ENCODE peak calls at places on chromosomes 7 and 10, in nine cellular contexts. K is CD4-positive, alpha-beta T cell; D is epithelial cell of esophagus; J is endothelial cell; E is GM10248; R is HFF-Myc; X is thoracic aorta; I is AG04449; C is ovary. F is an unnamed sample.

GRCh38 chr10:6411424-6411823 is 168.7 kb downstream of the PRKCQ start:
- DNase-seq in J (no peak), K (no peak), E (no peak), D (no peak), X (no peak), R (no peak), C (no peak), I (no peak), F (no peak)

GRCh38 chr7:92761391-92762098 is 74.8 kb downstream of the CDK6 start:
- DNase-seq in R (no peak), C (no peak), E (no peak), J (no peak), I (no peak), X (no peak), D (no peak), K (no peak), F (no peak)

GRCh38 chr7:38300175-38300574 is 26.7 kb upstream of the TARP start:
- DNase-seq in C (no peak), J (no peak), K (no peak), I (no peak), E (no peak), X (no peak), R (no peak), D (no peak), F (no peak)

GRCh38 chr10:104387130-104387888 is 33.7 kb downstream of the CFAP58 start:
- DNase-seq in R (no peak), J (no peak), C (no peak), K (no peak), E (no peak), I (no peak), X (no peak), D (peak; percentile 10), F (no peak)

GRCh38 chr10:62076872-62077271 is 175.4 kb downstream of the ARID5B start:
- DNase-seq in J (no peak), D (peak; percentile 95), K (no peak), C (no peak), I (peak; percentile 56), E (no peak), X (no peak), R (no peak), F (no peak)

GRCh38 chr10:2731940-2732339 is 335.4 kb upstream of the PFKP start:
- DNase-seq in I (no peak), C (no peak), D (no peak), K (no peak), J (no peak), E (no peak), X (no peak), R (no peak), F (no peak)

GRCh38 chr7:157594306-157594705 is 257.5 kb downstream of the DNAJB6 start:
- DNase-seq in K (no peak), X (no peak), D (no peak), I (no peak), E (no peak), R (no peak), J (no peak), C (no peak), F (no peak)

GRCh38 chr10:109894516-109894915 is 28.8 kb downstream of the XPNPEP1 start:
- DNase-seq in I (no peak), X (peak; percentile 31), R (no peak), D (peak; percentile 95), J (no peak), K (no peak), C (peak; percentile 68), E (no peak), F (no peak)

DNA sequence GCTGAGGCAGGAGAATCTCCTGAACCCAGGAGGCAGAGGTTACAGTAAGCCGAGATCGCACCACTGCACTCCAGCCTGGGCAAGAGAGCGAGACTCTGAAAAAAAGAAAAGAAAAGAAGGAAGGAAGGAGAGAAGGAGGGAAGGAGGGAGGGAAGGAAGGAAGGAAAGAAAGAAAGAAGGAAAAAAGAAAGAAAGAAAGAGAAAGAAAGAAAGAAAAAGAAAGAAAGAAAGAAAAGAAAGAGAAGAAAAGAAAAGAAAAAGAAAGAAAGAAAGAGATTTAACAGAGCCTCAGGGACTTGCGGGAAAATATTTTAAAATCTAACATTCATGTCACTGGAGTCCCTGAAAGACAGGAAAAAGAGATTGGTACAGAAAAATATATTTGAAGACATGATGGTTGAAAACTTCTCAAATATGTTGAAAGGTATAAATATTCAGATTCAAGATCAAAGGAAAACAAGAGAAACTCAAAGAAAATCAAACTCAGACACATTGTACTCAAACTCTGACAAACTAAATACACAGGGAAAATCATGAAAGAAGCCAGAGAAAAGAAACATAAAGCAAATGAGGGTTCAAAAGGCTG is 25.3 kb upstream of the DNAAF5 start:
- DNase-seq in J (no peak), C (no peak), E (no peak), R (no peak), X (no peak), K (no peak), D (no peak), I (no peak), F (no peak)
- TF ChIP-seq CTCF in J (no peak), C (no peak), E (no peak), R (no peak), X (no peak), K (no peak), D (no peak), I (no peak), F (no peak)

GRCh38 chr7:128350708-128351295 is 7.1 kb upstream of the RBM28 start:
- DNase-seq in J (no peak), I (no peak), C (no peak), D (no peak), E (no peak), R (no peak), X (no peak), K (no peak), F (no peak)

GRCh38 chr7:128353189-128353588 is 8.3 kb downstream of the PRRT4 start:
- DNase-seq in I (no peak), D (no peak), E (no peak), C (no peak), K (no peak), X (no peak), R (no peak), J (no peak), F (no peak)

GRCh38 chr7:128352636-128353035 is 8.9 kb downstream of the PRRT4 start:
- DNase-seq in K (no peak), X (no peak), C (no peak), R (no peak), E (no peak), I (no peak), D (no peak), J (no peak), F (no peak)

GRCh38 chr7:128351296-128352123 is 7.8 kb upstream of the RBM28 start:
- DNase-seq in R (no peak), E (no peak), C (no peak), D (no peak), X (no peak), J (no peak), K (no peak), I (no peak), F (no peak)

GRCh38 chr7:128352138-128352537 is 8.4 kb upstream of the RBM28 start:
- DNase-seq in J (peak; percentile 82), K (peak; percentile 15), D (peak; percentile 59), X (no peak), E (no peak), R (no peak), C (peak; percentile 62), I (no peak), F (peak; percentile 48)
- TF ChIP-seq CTCF in J (peak; percentile 62), K (peak; percentile 24), D (peak; percentile 30), X (peak; percentile 63), E (no peak), R (peak; percentile 52), C (no peak), I (peak; percentile 64), F (peak; percentile 64)

GRCh38 chr7:132441935-132442334 is 134.3 kb downstream of the PLXNA4 start:
- DNase-seq in J (no peak), E (no peak), D (no peak), R (no peak), I (no peak), X (no peak), C (no peak), K (no peak), F (no peak)

GRCh38 chr7:132446265-132446664 is 130.0 kb downstream of the PLXNA4 start:
- DNase-seq in R (no peak), D (no peak), X (no peak), J (no peak), K (no peak), E (no peak), C (no peak), I (no peak), F (no peak)

GRCh38 chr7:132440126-132440525 is 136.1 kb downstream of the PLXNA4 start:
- DNase-seq in J (no peak), I (no peak), R (no peak), K (no peak), C (no peak), X (no peak), E (no peak), D (no peak), F (no peak)

GRCh38 chr7:132446666-132447217 is 129.5 kb downstream of the PLXNA4 start:
- DNase-seq in X (no peak), K (no peak), R (no peak), I (no peak), J (no peak), D (no peak), E (no peak), C (no peak), F (no peak)

DNA sequence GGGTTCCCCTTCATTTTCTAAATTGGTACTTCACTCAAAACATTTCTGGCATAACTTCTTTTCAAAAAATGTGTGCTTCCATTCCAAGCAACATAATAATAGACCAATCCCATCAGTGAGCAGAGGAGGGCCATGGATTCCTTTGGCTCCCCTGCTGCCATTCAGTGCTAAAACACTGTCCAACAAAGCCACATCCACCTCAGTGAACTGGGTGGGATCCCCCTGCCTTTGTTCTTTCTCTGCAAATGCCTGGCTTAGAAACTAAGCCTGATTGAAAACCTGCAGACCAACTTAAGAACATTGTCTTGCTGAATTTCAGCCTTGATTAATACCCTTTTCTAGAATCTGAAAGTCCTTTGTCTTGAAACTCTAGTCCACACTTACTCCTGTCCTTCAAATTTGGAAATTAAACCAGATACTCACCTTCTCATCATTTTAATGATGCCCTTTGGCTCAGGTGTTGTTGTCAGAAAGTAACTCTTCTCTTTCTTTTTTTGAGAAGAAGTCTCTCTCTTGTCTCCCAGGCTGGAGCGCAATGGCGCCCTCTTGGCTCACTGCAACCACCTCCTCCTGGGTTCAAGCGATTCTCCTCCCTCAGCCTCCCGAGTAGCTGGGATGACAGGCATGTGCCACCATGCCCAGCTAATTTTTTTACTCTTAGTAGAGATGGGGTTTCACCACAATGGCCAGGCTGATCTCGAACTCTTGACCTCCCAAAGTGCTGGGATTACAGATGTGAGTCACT is 132.3 kb downstream of the PLXNA4 start:
- DNase-seq in X (no peak), D (no peak), E (no peak), I (no peak), J (no peak), C (no peak), R (no peak), K (no peak), F (no peak)
- TF ChIP-seq CTCF in X (no peak), D (no peak), E (no peak), I (no peak), J (no peak), C (no peak), R (no peak), K (no peak), F (no peak)

GRCh38 chr7:27183682-27184341 is 1.2 kb downstream of the HOXA11 start:
- DNase-seq in D (no peak), R (no peak), C (no peak), J (no peak), K (no peak), E (no peak), I (no peak), X (no peak), F (no peak)

GRCh38 chr7:27184342-27185012 is 555 bp downstream of the HOXA11 start:
- DNase-seq in X (no peak), J (no peak), R (no peak), C (peak; percentile 21), D (peak; percentile 36), I (no peak), K (peak; percentile 19), E (no peak), F (no peak)

GRCh38 chr7:27186450-27187157 is 1.6 kb upstream of the HOXA11 start:
- DNase-seq in I (no peak), R (no peak), E (no peak), J (no peak), K (no peak), X (no peak), D (no peak), C (no peak), F (no peak)

GRCh38 chr7:27185708-27186449 is 847 bp upstream of the HOXA11 start:
- DNase-seq in D (no peak), K (peak; percentile 7), C (no peak), I (no peak), R (no peak), E (no peak), J (no peak), X (no peak), F (no peak)

DNA sequence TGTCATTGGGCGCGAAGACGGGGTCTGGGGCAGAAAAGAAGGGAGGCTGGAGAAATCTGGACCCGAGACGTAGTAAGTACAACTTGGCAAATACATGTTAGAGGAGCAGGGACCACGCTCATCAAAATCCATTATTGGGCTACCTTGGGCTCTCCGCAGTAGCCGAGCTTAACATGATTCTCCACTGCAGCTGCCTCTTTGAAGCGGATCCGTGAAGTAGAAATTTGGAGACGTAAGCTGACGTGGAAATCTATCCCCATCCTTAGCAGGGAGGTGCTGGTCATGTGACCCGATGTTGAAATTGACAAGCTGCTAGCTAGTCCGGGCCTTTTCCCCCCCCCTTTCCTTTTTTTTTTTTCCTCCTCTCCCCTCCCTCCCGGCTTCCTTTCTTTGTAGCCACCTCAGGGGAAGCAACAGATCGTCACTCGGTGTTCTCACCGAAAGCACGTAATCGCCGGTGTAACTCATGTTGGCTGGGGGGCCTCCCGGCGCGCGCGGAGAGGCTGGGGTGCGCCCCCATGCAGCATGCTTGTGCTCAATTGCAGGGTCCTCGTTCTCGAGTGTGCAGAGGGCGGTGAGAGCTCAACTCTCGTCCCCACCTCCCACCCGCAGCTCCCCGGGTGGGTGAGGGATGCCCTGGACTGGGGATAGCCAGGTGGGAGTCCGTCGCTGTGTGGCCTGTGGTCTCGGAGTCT is at the start of gene HOXA11:
- DNase-seq in R (peak; percentile 98), D (peak; percentile 44), E (no peak), J (no peak), C (no peak), X (no peak), K (peak; percentile 17), I (no peak), F (no peak)
- TF ChIP-seq CTCF in R (no peak), D (no peak), E (no peak), J (no peak), C (no peak), X (no peak), K (no peak), I (no peak), F (no peak)

F was measured in progenitor cell of endocrine pancreas.